ENCODE peak calls at places on chromosomes 11 and 22, in eight cellular contexts. A, H, E, C, I, L, V and D are unnamed samples.
A peak's percentile ranks its signal among the peaks of the same experiment; 100 is the strongest.

GRCh38 chr11:65532388-65533064 is 7.6 kb downstream of the SCYL1 start:
- DNase-seq in E (no peak), I (no peak), V (no peak), L (no peak), H (no peak), C (no peak), A (no peak), D (no peak)

GRCh38 chr11:86069408-86070086 is 663 bp upstream of the PICALM start:
- DNase-seq in E (peak; percentile 34), I (no peak), A (peak; percentile 64), C (peak; percentile 44), H (no peak), V (peak; percentile 97), L (peak; percentile 28), D (peak; percentile 73)

GRCh38 chr22:30368420-30368819 is 11.6 kb downstream of the CCDC157 start:
- DNase-seq in C (no peak), H (no peak), V (peak; percentile 5), E (no peak), I (no peak), A (no peak), L (no peak), D (no peak)

GRCh38 chr22:28074526-28074925 is 155.5 kb upstream of the PITPNB start:
- DNase-seq in A (no peak), V (no peak), C (no peak), L (no peak), H (no peak), E (peak; percentile 73), I (no peak), D (no peak)

GRCh38 chr22:42693055-42693762 is 27.5 kb downstream of the A4GALT start:
- DNase-seq in H (no peak), C (no peak), L (no peak), A (no peak), I (no peak), E (no peak), V (no peak), D (no peak)

GRCh38 chr11:1104411-1105182 is 29.9 kb downstream of the MUC2 start:
- DNase-seq in A (no peak), E (peak; percentile 24), L (no peak), I (peak; percentile 56), V (no peak), C (no peak), H (no peak), D (no peak)

GRCh38 chr11:4677948-4678347 is 19.7 kb downstream of the OR51E2 start:
- DNase-seq in H (no peak), C (no peak), I (no peak), V (no peak), A (no peak), L (no peak), E (no peak), D (no peak)

GRCh38 chr11:1177771-1178090 is 20.0 kb downstream of the MUC5AC start:
- DNase-seq in E (no peak), I (no peak), A (no peak), L (no peak), C (no peak), V (no peak), H (no peak), D (no peak)

GRCh38 chr11:102626686-102627085 is 1.6 kb upstream of the MMP20 start:
- DNase-seq in I (no peak), H (no peak), C (no peak), V (peak; percentile 47), E (no peak), A (no peak), L (no peak), D (no peak)

GRCh38 chr11:112004389-112004788 is 20.8 kb upstream of the DLAT start:
- DNase-seq in I (no peak), E (no peak), L (no peak), A (no peak), C (no peak), H (no peak), V (no peak), D (no peak)

GRCh38 chr22:23859201-23859600 is 1.5 kb downstream of the SLC2A11 start:
- DNase-seq in V (no peak), H (no peak), L (no peak), I (no peak), E (no peak), A (no peak), C (no peak), D (no peak)

GRCh38 chr11:16280256-16280682 is 76.1 kb downstream of the SOX6 start:
- DNase-seq in L (no peak), I (no peak), C (no peak), V (no peak), A (peak; percentile 63), E (peak; percentile 62), H (peak; percentile 56), D (no peak)

GRCh38 chr11:64359712-64360402 is 895 bp downstream of the RPS6KA4 start:
- DNase-seq in A (no peak), H (peak; percentile 46), C (no peak), L (peak; percentile 52), V (no peak), E (peak; percentile 34), I (no peak), D (no peak)

GRCh38 chr11:67248653-67249052 is 17.6 kb upstream of the GRK2 start:
- DNase-seq in V (no peak), A (peak; percentile 79), I (no peak), H (no peak), L (peak; percentile 6), E (peak; percentile 73), C (no peak), D (no peak)

GRCh38 chr11:58513747-58514367 is 6.0 kb upstream of the OR5B21 start:
- DNase-seq in H (no peak), C (peak; percentile 32), I (no peak), V (peak; percentile 76), L (no peak), E (no peak), A (no peak), D (peak; percentile 10)

GRCh38 chr11:7520981-7521487 is 7.2 kb downstream of the PPFIBP2 start:
- DNase-seq in I (no peak), L (peak; percentile 26), A (no peak), V (no peak), C (no peak), E (no peak), H (no peak), D (no peak)

GRCh38 chr11:9535189-9535781 is 38.2 kb upstream of the WEE1 start:
- DNase-seq in E (peak; percentile 77), L (peak; percentile 82), H (peak; percentile 70), C (peak; percentile 79), I (peak; percentile 91), A (peak; percentile 86), V (peak; percentile 48), D (peak; percentile 60)

GRCh38 chr11:89433278-89433677 is 57.9 kb downstream of the NOX4 start:
- DNase-seq in C (no peak), H (no peak), I (no peak), E (no peak), L (no peak), A (no peak), V (no peak), D (no peak)

GRCh38 chr11:84993386-84993785 is 633.8 kb downstream of the DLG2 start:
- DNase-seq in L (no peak), H (no peak), A (no peak), E (no peak), V (no peak), C (no peak), I (no peak), D (peak; percentile 3)

GRCh38 chr11:14584595-14584994 is 59.0 kb upstream of the PDE3B start:
- DNase-seq in E (no peak), C (no peak), I (no peak), H (no peak), A (no peak), V (no peak), L (no peak), D (no peak)

DNA sequence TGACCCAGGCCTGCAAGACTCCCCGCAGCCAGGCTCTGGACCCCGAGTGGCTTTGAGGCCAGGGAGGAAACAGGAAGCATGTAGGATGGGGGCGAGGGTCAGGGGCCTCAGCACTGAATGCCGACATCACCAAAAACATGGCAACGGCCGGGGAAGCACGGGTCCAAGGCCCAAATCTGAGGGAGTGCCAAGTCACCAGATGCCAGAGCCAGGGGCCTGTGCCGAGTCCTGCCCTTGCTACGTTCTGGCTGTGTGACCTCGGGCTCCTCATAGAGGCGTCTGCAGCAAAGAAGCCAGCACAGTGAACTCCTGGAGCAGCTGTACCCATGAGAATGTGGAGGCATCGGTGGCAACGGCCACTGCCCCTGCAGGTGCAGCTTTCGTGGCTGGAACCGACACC is 420.7 kb downstream of the CTTN start:
- DNase-seq in I (no peak), H (no peak), E (no peak), L (no peak), C (no peak), A (no peak), V (no peak), D (no peak)
- TF ChIP-seq POLR2A in I (no peak), H (no peak), E (no peak), L (no peak), C (no peak), A (no peak), V (no peak), D (no peak)

GRCh38 chr11:27472398-27473016 is at the start of gene LGR4:
- DNase-seq in A (peak; percentile 95), C (peak; percentile 89), L (peak; percentile 85), V (peak; percentile 90), H (peak; percentile 95), E (peak; percentile 96), I (peak; percentile 92), D (peak; percentile 81)
- TF ChIP-seq POLR2A in A (no peak), C (peak; percentile 84), L (peak; percentile 79), V (no peak), H (no peak), E (no peak), I (no peak), D (peak; percentile 72)

DNA sequence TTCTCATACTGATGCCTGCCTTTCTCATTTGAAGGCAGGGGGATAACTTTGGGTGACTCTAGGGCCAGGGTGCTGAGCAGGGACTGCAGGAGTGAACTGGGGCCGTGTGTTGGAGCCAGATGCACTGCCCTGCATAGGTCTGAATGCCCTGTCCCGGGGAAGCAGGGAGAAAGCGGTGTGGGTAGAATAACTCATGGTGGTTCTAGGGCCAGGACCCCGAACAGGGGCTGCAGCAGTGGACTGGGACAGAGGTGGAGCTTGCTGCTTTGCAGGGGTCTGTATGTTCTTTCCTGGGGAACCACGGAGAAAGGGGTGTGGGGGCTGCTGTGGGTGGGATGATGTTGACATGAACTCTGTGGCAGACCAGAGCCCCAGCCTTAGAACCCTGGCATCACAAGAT is 52.9 kb downstream of the GAB4 start:
- DNase-seq in E (no peak), I (peak; percentile 34), C (no peak), L (no peak), V (no peak), H (no peak), A (no peak), D (no peak)
- TF ChIP-seq POLR2A in E (no peak), I (no peak), C (no peak), L (no peak), V (no peak), H (no peak), A (no peak), D (no peak)

DNA sequence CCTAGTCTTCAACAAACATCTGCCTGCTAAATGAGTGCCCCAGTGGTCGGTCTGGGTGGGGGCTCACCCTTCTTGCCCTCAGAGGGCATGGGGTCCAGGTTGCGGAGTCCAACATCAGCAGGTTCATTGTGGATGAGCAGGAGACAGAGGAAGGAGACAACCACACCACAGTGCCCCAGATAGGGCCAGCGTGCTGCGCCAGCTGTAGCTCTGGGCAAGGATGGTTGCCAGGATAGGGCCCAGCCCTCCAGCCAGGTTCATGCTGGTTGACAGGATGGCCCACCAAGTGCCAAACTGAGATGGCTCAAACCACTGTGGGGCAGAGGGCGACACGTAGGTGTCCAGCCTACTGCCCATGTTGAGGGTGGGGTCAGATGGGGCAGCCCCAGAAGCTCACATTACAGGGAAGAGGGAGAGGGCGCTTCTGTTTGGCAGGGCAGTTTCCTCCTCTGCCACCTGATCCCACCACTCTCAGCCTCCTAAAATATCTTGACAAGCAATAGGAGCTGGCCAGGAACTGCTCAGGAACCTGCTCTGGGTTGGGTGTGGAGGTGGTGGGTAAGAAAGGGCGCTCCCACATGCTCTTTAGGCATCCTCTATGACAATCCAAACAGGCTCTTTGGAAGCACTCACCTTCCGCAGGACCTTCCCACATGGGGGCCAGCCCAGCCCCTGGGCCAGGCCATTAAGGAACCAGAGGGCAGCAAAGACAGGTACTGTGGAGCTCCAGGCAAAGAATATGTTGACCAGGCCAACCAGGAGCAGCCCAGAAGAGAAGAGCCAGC is 2.9 kb downstream of the SLC37A4 start:
- DNase-seq in E (no peak), L (no peak), H (no peak), I (peak; percentile 72), V (no peak), C (no peak), A (no peak), D (no peak)
- TF ChIP-seq POLR2A in E (no peak), L (no peak), H (no peak), I (no peak), V (no peak), C (no peak), A (no peak), D (no peak)